ENCODE peak calls at places on chromosome 18, in seven cellular contexts. One of them, this sample, is unnamed.

GRCh38 chr18:37042381-37042780 is 213.5 kb downstream of the KIAA1328 start:
- DNase-seq in mesendoderm: peak
- DNase-seq in neuronal stem cell: no peak
- DNase-seq in IMR-90: no peak
- DNase-seq in H1: no peak
- DNase-seq in trophoblast cell: no peak
- DNase-seq in H9: no peak
- DNase-seq in this sample: no peak

GRCh38 chr18:45958027-45958426 is 9.1 kb downstream of the EPG5 start:
- DNase-seq in neuronal stem cell: no peak
- DNase-seq in H1: no peak
- DNase-seq in IMR-90: no peak
- DNase-seq in H9: no peak
- DNase-seq in trophoblast cell: no peak
- DNase-seq in mesendoderm: no peak
- DNase-seq in this sample: no peak

GRCh38 chr18:21203096-21203495 is 38.9 kb upstream of the GREB1L start:
- DNase-seq in neuronal stem cell: no peak
- DNase-seq in H9: no peak
- DNase-seq in trophoblast cell: no peak
- DNase-seq in mesendoderm: no peak
- DNase-seq in IMR-90: no peak
- DNase-seq in H1: no peak
- DNase-seq in this sample: no peak

GRCh38 chr18:54852780-54853675 is 24.8 kb downstream of the RAB27B start:
- DNase-seq in H9: no peak
- DNase-seq in neuronal stem cell: no peak
- DNase-seq in H1: no peak
- DNase-seq in trophoblast cell: no peak
- DNase-seq in mesendoderm: no peak
- DNase-seq in IMR-90: no peak
- DNase-seq in this sample: peak

GRCh38 chr18:3604626-3605408 is 154.8 kb downstream of the TGIF1 start:
- DNase-seq in trophoblast cell: peak
- DNase-seq in H9: no peak
- DNase-seq in neuronal stem cell: no peak
- DNase-seq in IMR-90: peak
- DNase-seq in mesendoderm: peak
- DNase-seq in H1: no peak
- DNase-seq in this sample: peak

GRCh38 chr18:3453540-3454364 is 3.8 kb downstream of the TGIF1 start:
- DNase-seq in neuronal stem cell: peak
- DNase-seq in IMR-90: peak
- DNase-seq in H9: no peak
- DNase-seq in trophoblast cell: peak
- DNase-seq in H1: no peak
- DNase-seq in mesendoderm: peak
- DNase-seq in this sample: peak

GRCh38 chr18:48797841-48798255 is 152.9 kb downstream of the SMAD7 start:
- DNase-seq in trophoblast cell: no peak
- DNase-seq in IMR-90: no peak
- DNase-seq in H1: no peak
- DNase-seq in neuronal stem cell: no peak
- DNase-seq in mesendoderm: peak
- DNase-seq in H9: no peak
- DNase-seq in this sample: no peak

GRCh38 chr18:8780227-8780626 is 74.9 kb downstream of the MTCL1 start:
- DNase-seq in H9: no peak
- DNase-seq in trophoblast cell: no peak
- DNase-seq in mesendoderm: no peak
- DNase-seq in IMR-90: no peak
- DNase-seq in neuronal stem cell: no peak
- DNase-seq in H1: no peak
- DNase-seq in this sample: no peak

GRCh38 chr18:23825978-23826405 is 136.7 kb downstream of the LAMA3 start:
- DNase-seq in H1: no peak
- DNase-seq in IMR-90: peak
- DNase-seq in H9: no peak
- DNase-seq in neuronal stem cell: no peak
- DNase-seq in mesendoderm: no peak
- DNase-seq in trophoblast cell: peak
- DNase-seq in this sample: peak

GRCh38 chr18:31386683-31387082 is 10.1 kb downstream of the DSG4 start:
- DNase-seq in H1: no peak
- DNase-seq in mesendoderm: no peak
- DNase-seq in trophoblast cell: no peak
- DNase-seq in IMR-90: no peak
- DNase-seq in neuronal stem cell: peak
- DNase-seq in H9: no peak
- DNase-seq in this sample: no peak

GRCh38 chr18:57767259-57768050 is 35.7 kb downstream of the ATP8B1 start:
- DNase-seq in trophoblast cell: no peak
- DNase-seq in H9: no peak
- DNase-seq in mesendoderm: no peak
- DNase-seq in IMR-90: no peak
- DNase-seq in neuronal stem cell: no peak
- DNase-seq in H1: no peak
- DNase-seq in this sample: no peak
- H3K18ac ChIP-seq in trophoblast cell: no peak
- H3K18ac ChIP-seq in H9: no peak
- H3K18ac ChIP-seq in mesendoderm: no peak
- H3K18ac ChIP-seq in IMR-90: no peak
- H3K18ac ChIP-seq in neuronal stem cell: no peak
- H3K18ac ChIP-seq in H1: no peak
- H3K18ac ChIP-seq in this sample: no peak

GRCh38 chr18:58545338-58546096 is 83.4 kb downstream of the ALPK2 start:
- DNase-seq in IMR-90: no peak
- DNase-seq in H1: no peak
- DNase-seq in trophoblast cell: peak
- DNase-seq in neuronal stem cell: no peak
- DNase-seq in mesendoderm: peak
- DNase-seq in H9: no peak
- DNase-seq in this sample: no peak
- H3K18ac ChIP-seq in IMR-90: no peak
- H3K18ac ChIP-seq in H1: no peak
- H3K18ac ChIP-seq in trophoblast cell: no peak
- H3K18ac ChIP-seq in neuronal stem cell: no peak
- H3K18ac ChIP-seq in mesendoderm: no peak
- H3K18ac ChIP-seq in H9: no peak
- H3K18ac ChIP-seq in this sample: no peak

DNA sequence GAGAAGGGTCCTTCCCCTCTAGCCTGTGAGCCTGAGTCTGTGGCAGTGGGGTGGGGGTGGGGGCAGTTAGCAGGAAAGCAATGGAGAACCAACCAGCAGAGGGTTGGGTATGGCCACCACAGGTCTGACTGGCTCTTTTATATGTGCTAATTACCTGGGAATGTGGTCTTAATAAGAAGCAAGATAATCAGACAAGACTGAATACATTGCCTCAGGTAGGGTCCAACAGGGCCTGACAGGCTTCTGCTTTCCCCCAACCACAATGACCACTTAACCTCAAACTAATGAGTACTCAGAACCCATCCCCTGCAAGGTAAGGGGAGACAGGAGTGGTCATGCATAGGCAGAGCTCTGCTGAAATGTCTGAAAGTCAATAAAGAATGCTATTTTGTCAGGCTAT is 39.2 kb upstream of the GALNT1 start:
- DNase-seq in H1: no peak
- DNase-seq in H9: no peak
- DNase-seq in IMR-90: no peak
- DNase-seq in mesendoderm: peak
- DNase-seq in trophoblast cell: no peak
- DNase-seq in neuronal stem cell: no peak
- DNase-seq in this sample: no peak
- H3K18ac ChIP-seq in H1: no peak
- H3K18ac ChIP-seq in H9: no peak
- H3K18ac ChIP-seq in IMR-90: no peak
- H3K18ac ChIP-seq in mesendoderm: no peak
- H3K18ac ChIP-seq in trophoblast cell: no peak
- H3K18ac ChIP-seq in neuronal stem cell: no peak
- H3K18ac ChIP-seq in this sample: peak

DNA sequence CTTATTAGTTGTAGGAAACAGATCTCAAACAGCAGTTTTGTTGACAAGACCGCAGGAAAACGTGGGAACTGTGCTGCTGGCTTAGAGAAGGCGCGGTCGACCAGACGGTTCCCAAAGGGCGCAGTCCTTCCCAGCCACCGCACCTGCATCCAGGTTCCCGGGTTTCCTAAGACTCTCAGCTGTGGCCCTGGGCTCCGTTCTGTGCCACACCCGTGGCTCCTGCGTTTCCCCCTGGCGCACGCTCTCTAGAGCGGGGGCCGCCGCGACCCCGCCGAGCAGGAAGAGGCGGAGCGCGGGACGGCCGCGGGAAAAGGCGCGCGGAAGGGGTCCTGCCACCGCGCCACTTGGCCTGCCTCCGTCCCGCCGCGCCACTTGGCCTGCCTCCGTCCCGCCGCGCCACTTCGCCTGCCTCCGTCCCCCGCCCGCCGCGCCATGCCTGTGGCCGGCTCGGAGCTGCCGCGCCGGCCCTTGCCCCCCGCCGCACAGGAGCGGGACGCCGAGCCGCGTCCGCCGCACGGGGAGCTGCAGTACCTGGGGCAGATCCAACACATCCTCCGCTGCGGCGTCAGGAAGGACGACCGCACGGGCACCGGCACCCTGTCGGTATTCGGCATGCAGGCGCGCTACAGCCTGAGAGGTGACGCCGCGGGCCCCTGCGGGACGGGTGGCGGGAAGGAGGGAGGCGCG is at the start of gene TYMS:
- DNase-seq in neuronal stem cell: peak
- DNase-seq in trophoblast cell: peak
- DNase-seq in H9: peak
- DNase-seq in IMR-90: peak
- DNase-seq in H1: no peak
- DNase-seq in mesendoderm: peak
- DNase-seq in this sample: peak
- H3K18ac ChIP-seq in neuronal stem cell: peak
- H3K18ac ChIP-seq in trophoblast cell: peak
- H3K18ac ChIP-seq in H9: peak
- H3K18ac ChIP-seq in IMR-90: peak
- H3K18ac ChIP-seq in H1: peak
- H3K18ac ChIP-seq in mesendoderm: peak
- H3K18ac ChIP-seq in this sample: peak

GRCh38 chr18:52869349-52869923 is 529.4 kb downstream of the DCC start:
- DNase-seq in neuronal stem cell: no peak
- DNase-seq in IMR-90: no peak
- DNase-seq in H9: no peak
- DNase-seq in mesendoderm: no peak
- DNase-seq in H1: no peak
- DNase-seq in trophoblast cell: no peak
- DNase-seq in this sample: no peak
- H3K18ac ChIP-seq in neuronal stem cell: peak
- H3K18ac ChIP-seq in IMR-90: no peak
- H3K18ac ChIP-seq in H9: no peak
- H3K18ac ChIP-seq in mesendoderm: no peak
- H3K18ac ChIP-seq in H1: no peak
- H3K18ac ChIP-seq in trophoblast cell: no peak
- H3K18ac ChIP-seq in this sample: no peak

GRCh38 chr18:50982802-50983179 is 15.0 kb downstream of the ELAC1 start:
- DNase-seq in H9: no peak
- DNase-seq in H1: no peak
- DNase-seq in mesendoderm: no peak
- DNase-seq in neuronal stem cell: no peak
- DNase-seq in IMR-90: peak
- DNase-seq in trophoblast cell: no peak
- DNase-seq in this sample: no peak
- H3K18ac ChIP-seq in H9: no peak
- H3K18ac ChIP-seq in H1: no peak
- H3K18ac ChIP-seq in mesendoderm: no peak
- H3K18ac ChIP-seq in neuronal stem cell: no peak
- H3K18ac ChIP-seq in IMR-90: no peak
- H3K18ac ChIP-seq in trophoblast cell: no peak
- H3K18ac ChIP-seq in this sample: no peak

DNA sequence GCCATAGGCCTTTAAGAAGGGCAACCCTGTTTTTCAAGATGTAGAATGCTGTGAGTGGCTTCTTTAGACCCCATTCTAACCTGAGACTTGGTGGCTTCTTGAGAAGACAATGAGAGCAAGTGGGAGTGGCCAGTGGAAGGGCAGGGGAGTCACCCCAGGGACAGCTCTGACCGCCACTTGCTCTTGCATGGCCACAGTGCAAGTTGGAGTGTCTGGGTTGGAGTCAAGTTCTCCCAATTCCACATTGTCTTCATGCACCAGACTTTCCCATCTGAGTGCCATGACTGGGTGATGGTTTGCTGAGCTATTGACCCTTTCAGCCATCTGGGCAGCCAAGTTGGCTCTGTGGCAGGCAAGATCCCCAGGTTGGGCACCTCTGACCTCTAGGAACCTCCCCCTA is 148.0 kb upstream of the SKOR2 start:
- DNase-seq in H9: no peak
- DNase-seq in IMR-90: no peak
- DNase-seq in H1: no peak
- DNase-seq in trophoblast cell: no peak
- DNase-seq in neuronal stem cell: no peak
- DNase-seq in mesendoderm: no peak
- DNase-seq in this sample: no peak
- H3K18ac ChIP-seq in H9: no peak
- H3K18ac ChIP-seq in IMR-90: no peak
- H3K18ac ChIP-seq in H1: no peak
- H3K18ac ChIP-seq in trophoblast cell: no peak
- H3K18ac ChIP-seq in neuronal stem cell: no peak
- H3K18ac ChIP-seq in mesendoderm: no peak
- H3K18ac ChIP-seq in this sample: no peak

GRCh38 chr18:68919900-68920299 is 122.0 kb downstream of the CCDC102B start:
- DNase-seq in mesendoderm: no peak
- DNase-seq in IMR-90: no peak
- DNase-seq in neuronal stem cell: no peak
- DNase-seq in H1: no peak
- DNase-seq in trophoblast cell: no peak
- DNase-seq in H9: no peak
- DNase-seq in this sample: no peak
- H3K18ac ChIP-seq in mesendoderm: no peak
- H3K18ac ChIP-seq in IMR-90: no peak
- H3K18ac ChIP-seq in neuronal stem cell: no peak
- H3K18ac ChIP-seq in H1: no peak
- H3K18ac ChIP-seq in trophoblast cell: no peak
- H3K18ac ChIP-seq in H9: no peak
- H3K18ac ChIP-seq in this sample: no peak